ENCODE peak calls at places on chromosomes 2 and 18, in six cellular contexts. J is CD8-positive, alpha-beta T cell; F is mesothelial cell of epicardium; A is heart left ventricle; M is breast epithelium; K is globus pallidus. Q is an unnamed sample.

GRCh38 chr2:205706769-205707375 is 24.6 kb downstream of the NRP2 start:
- DNase-seq in J (no peak), F (no peak), A (peak), M (no peak), K (no peak), Q (no peak)

GRCh38 chr18:55301196-55301540 is 286.8 kb downstream of the TCF4 start:
- DNase-seq in J (no peak), F (no peak), A (no peak), M (no peak), K (peak), Q (no peak)

GRCh38 chr18:28514699-28515098 is 337.8 kb upstream of the CDH2 start:
- DNase-seq in J (no peak), F (no peak), A (no peak), M (no peak), K (no peak), Q (no peak)

GRCh38 chr2:223837290-223838061 is at the start of gene AP1S3:
- DNase-seq in J (peak), F (peak), A (peak), M (peak), K (peak), Q (peak)

GRCh38 chr18:43662657-43663056 is 385.4 kb upstream of the SYT4 start:
- DNase-seq in J (no peak), F (no peak), A (no peak), M (no peak), K (no peak), Q (no peak)

GRCh38 chr18:38851526-38851925 is 1285.9 kb upstream of the CELF4 start:
- DNase-seq in J (no peak), F (no peak), A (no peak), M (no peak), K (no peak), Q (no peak)

GRCh38 chr2:37796481-37796880 is 125.0 kb upstream of the CDC42EP3 start:
- DNase-seq in J (no peak), F (no peak), A (no peak), M (no peak), K (no peak), Q (no peak)

GRCh38 chr2:170816499-170817246 is at the start of gene GAD1:
- DNase-seq in J (peak), F (no peak), A (peak), M (no peak), K (no peak), Q (peak)

GRCh38 chr18:46867471-46868170 is 49.7 kb downstream of the PIAS2 start:
- DNase-seq in J (no peak), F (no peak), A (no peak), M (no peak), K (no peak), Q (no peak)

GRCh38 chr2:135096665-135097446 is 44.8 kb downstream of the RAB3GAP1 start:
- DNase-seq in J (no peak), F (no peak), A (no peak), M (no peak), K (no peak), Q (no peak)

GRCh38 chr2:237341872-237342271 is 72.1 kb downstream of the COL6A3 start:
- DNase-seq in J (no peak), F (no peak), A (no peak), M (no peak), K (no peak), Q (no peak)

GRCh38 chr2:67792796-67793195 is 270.0 kb downstream of the C1D start:
- DNase-seq in J (no peak), F (no peak), A (no peak), M (no peak), K (no peak), Q (no peak)

GRCh38 chr2:199851886-199852285 is 894 bp upstream of the FTCDNL1 start:
- DNase-seq in J (no peak), F (no peak), A (no peak), M (no peak), K (no peak), Q (no peak)

GRCh38 chr2:1504311-1504750 is 91.1 kb downstream of the TPO start:
- DNase-seq in J (no peak), F (peak), A (no peak), M (peak), K (no peak), Q (no peak)

GRCh38 chr2:188068093-188068492 is 223.6 kb upstream of the GULP1 start:
- DNase-seq in J (no peak), F (no peak), A (no peak), M (no peak), K (no peak), Q (no peak)

GRCh38 chr2:167509585-167509984 is 621.3 kb downstream of the XIRP2 start:
- DNase-seq in J (no peak), F (no peak), A (no peak), M (no peak), K (no peak), Q (no peak)

GRCh38 chr2:37654932-37655331 is 16.5 kb downstream of the CDC42EP3 start:
- DNase-seq in J (no peak), F (no peak), A (peak), M (no peak), K (no peak), Q (no peak)

GRCh38 chr2:112156152-112156986 is 18.2 kb downstream of the FBLN7 start:
- DNase-seq in J (peak), F (no peak), A (no peak), M (no peak), K (no peak), Q (peak)

GRCh38 chr18:10544093-10544748 is 18.4 kb downstream of the NAPG start:
- DNase-seq in J (no peak), F (no peak), A (peak), M (no peak), K (no peak), Q (no peak)

GRCh38 chr18:48077291-48077690 is 146.8 kb upstream of the SMAD2 start:
- DNase-seq in J (no peak), F (no peak), A (no peak), M (no peak), K (no peak), Q (no peak)

Q was measured in Jurkat, Clone E6-1.